ENCODE peak calls at places on chromosomes 16 and 17, in four cellular contexts. I is HepG2, F is IMR-90, Y is GM12878. M is an unnamed sample.
A peak's percentile ranks its signal among the peaks of the same experiment; 100 is the strongest.

GRCh38 chr16:85231959-85232358 is 119.7 kb upstream of the CIBAR2 start:
- DNase-seq in I (no peak), F (no peak), Y (no peak), M (no peak)

GRCh38 chr17:18161226-18162094 is 22.2 kb upstream of the ALKBH5 start:
- DNase-seq in I (no peak), F (peak; percentile 27), Y (peak; percentile 37), M (no peak)

GRCh38 chr16:87132361-87133014 is 184.7 kb downstream of the C16orf95 start:
- DNase-seq in I (peak; percentile 73), F (peak; percentile 60), Y (no peak), M (no peak)

GRCh38 chr17:20702692-20703091 is 123.2 kb downstream of the CDRT15L2 start:
- DNase-seq in I (no peak), F (no peak), Y (no peak), M (no peak)

GRCh38 chr16:23729503-23730424 is 16.7 kb upstream of the ERN2 start:
- DNase-seq in I (peak; percentile 51), F (peak; percentile 48), Y (no peak), M (peak; percentile 79)

GRCh38 chr17:64608571-64608981 is 53.5 kb downstream of the SMURF2 start:
- DNase-seq in I (no peak), F (peak; percentile 58), Y (no peak), M (no peak)

GRCh38 chr17:14078027-14078426 is 8.7 kb downstream of the COX10 start:
- DNase-seq in I (no peak), F (no peak), Y (no peak), M (no peak)

GRCh38 chr16:88442435-88442810 is 10.7 kb upstream of the ZFPM1 start:
- DNase-seq in I (no peak), F (no peak), Y (no peak), M (no peak)

GRCh38 chr16:55021595-55022475 is 91.2 kb downstream of the IRX5 start:
- DNase-seq in I (peak; percentile 23), F (no peak), Y (no peak), M (peak; percentile 77)

GRCh38 chr17:45775148-45775547 is 9.0 kb upstream of the CRHR1 start:
- DNase-seq in I (no peak), F (no peak), Y (no peak), M (no peak)

GRCh38 chr17:5282639-5283217 is 644 bp downstream of the RABEP1 start:
- DNase-seq in I (no peak), F (no peak), Y (no peak), M (peak; percentile 27)

GRCh38 chr16:66369055-66369592 is 2.6 kb downstream of the CDH5 start:
- DNase-seq in I (no peak), F (no peak), Y (no peak), M (no peak)

GRCh38 chr17:35715416-35715815 is 16.0 kb upstream of the RASL10B start:
- DNase-seq in I (no peak), F (no peak), Y (no peak), M (no peak)

GRCh38 chr17:42005128-42005527 is 12.1 kb downstream of the DNAJC7 start:
- DNase-seq in I (no peak), F (no peak), Y (no peak), M (no peak)

GRCh38 chr16:62135903-62136302 is 99.7 kb upstream of the CDH8 start:
- DNase-seq in I (no peak), F (no peak), Y (no peak), M (no peak)

GRCh38 chr17:55304171-55304859 is 39.6 kb downstream of the HLF start:
- DNase-seq in I (no peak), F (no peak), Y (no peak), M (no peak)

GRCh38 chr17:39225974-39226683 is 384 bp upstream of the STAC2 start:
- DNase-seq in I (no peak), F (peak; percentile 20), Y (no peak), M (peak; percentile 75)

GRCh38 chr17:65918921-65919546 is 272.9 kb downstream of the CEP112 start:
- DNase-seq in I (peak; percentile 30), F (no peak), Y (no peak), M (no peak)

GRCh38 chr16:9075299-9076071 is 16.0 kb upstream of the HAPSTR1 start:
- DNase-seq in I (no peak), F (no peak), Y (no peak), M (no peak)

GRCh38 chr16:3460121-3460520 is 16.6 kb downstream of the NAA60 start:
- DNase-seq in I (no peak), F (no peak), Y (no peak), M (no peak)

GRCh38 chr16:70267516-70267915 is 15.8 kb upstream of the EXOSC6 start:
- DNase-seq in I (peak; percentile 72), F (peak; percentile 55), Y (no peak), M (peak; percentile 62)

GRCh38 chr16:48123104-48123788 is 32.5 kb downstream of the ABCC12 start:
- DNase-seq in I (peak; percentile 32), F (peak; percentile 100), Y (no peak), M (peak; percentile 73)

GRCh38 chr16:81551141-81551808 is 106.7 kb downstream of the CMIP start:
- DNase-seq in I (no peak), F (peak; percentile 70), Y (peak; percentile 9), M (peak; percentile 60)

GRCh38 chr17:69448431-69449102 is 34.1 kb downstream of the MAP2K6 start:
- DNase-seq in I (no peak), F (no peak), Y (no peak), M (no peak)

GRCh38 chr17:44587339-44587738 is 30.1 kb downstream of the FZD2 start:
- DNase-seq in I (peak; percentile 43), F (peak; percentile 91), Y (no peak), M (peak; percentile 54)

GRCh38 chr16:14240216-14240843 is 169.2 kb downstream of the MRTFB start:
- DNase-seq in I (peak; percentile 25), F (no peak), Y (no peak), M (no peak)
- TF ChIP-seq BHLHE40 in I (no peak), F (no peak), Y (no peak), M (no peak)

GRCh38 chr16:895371-895770 is 75.4 kb downstream of the LMF1 start:
- DNase-seq in I (no peak), F (no peak), Y (no peak), M (no peak)

GRCh38 chr16:894136-894535 is 76.6 kb downstream of the LMF1 start:
- DNase-seq in I (no peak), F (no peak), Y (no peak), M (no peak)

GRCh38 chr16:893360-893759 is 77.4 kb downstream of the LMF1 start:
- DNase-seq in I (no peak), F (no peak), Y (no peak), M (no peak)

GRCh38 chr16:896261-897199 is 74.3 kb downstream of the LMF1 start:
- DNase-seq in I (no peak), F (no peak), Y (no peak), M (no peak)

DNA sequence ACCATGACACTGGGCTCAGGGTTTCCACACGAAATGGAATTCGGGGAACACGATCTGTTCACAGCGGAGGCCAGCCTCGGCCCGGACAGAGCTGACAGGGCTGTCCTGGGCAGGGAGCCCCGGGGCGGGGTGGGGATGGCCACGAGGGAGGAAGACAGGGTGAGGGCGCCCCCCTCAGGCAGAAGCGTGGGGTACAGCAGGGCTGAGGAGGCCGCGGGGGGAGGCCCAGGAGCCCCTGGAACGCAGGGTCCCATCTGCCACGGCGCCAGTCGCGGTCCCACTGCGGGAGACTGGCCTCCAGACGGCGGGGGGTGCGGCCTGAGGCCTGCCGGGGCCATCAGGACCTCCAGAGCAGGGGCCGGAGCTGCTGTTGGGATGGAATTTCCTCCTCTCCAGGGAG is 75.9 kb downstream of the LMF1 start:
- DNase-seq in I (no peak), F (no peak), Y (no peak), M (peak; percentile 72)
- H3K27me3 ChIP-seq in I (no peaks in the 10 kb centered on the region), F (no peaks in the 10 kb centered on the region), Y (no peaks in the 10 kb centered on the region), M (peaks cover 94% of the 10 kb centered on the region)

GRCh38 chr17:1792495-1793446 is 30.9 kb downstream of the SERPINF1 start:
- DNase-seq in I (no peak), F (no peak), Y (no peak), M (no peak)

GRCh38 chr17:1800240-1800639 is 29.5 kb downstream of the SMYD4 start:
- DNase-seq in I (no peak), F (no peak), Y (no peak), M (no peak)

GRCh38 chr17:1793447-1793806 is 31.6 kb downstream of the SERPINF1 start:
- DNase-seq in I (no peak), F (peak; percentile 16), Y (no peak), M (peak; percentile 47)

GRCh38 chr17:1796800-1797199 is 32.9 kb downstream of the SMYD4 start:
- DNase-seq in I (no peak), F (no peak), Y (no peak), M (no peak)

DNA sequence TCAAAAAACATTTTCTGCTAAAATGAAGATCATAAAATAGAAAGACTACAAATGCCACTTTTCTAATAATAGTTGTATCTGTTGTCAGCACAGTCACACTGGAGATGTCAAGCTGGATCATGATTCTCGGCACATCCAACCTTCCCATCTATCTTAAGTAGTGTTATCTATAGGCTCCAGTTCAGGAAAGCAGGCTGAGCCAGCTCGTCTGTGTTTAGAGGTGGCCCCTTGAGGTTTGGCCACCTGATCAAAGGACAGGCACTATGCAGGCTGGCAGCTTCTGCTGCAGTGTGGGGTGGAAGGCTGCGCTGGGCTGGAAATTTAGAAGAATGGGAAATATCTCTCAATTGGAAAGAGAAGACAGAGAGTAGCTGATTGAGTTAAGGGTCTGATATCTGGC is 32.4 kb downstream of the SMYD4 start:
- DNase-seq in I (no peak), F (no peak), Y (no peak), M (peak; percentile 23)
- TF ChIP-seq BHLHE40 in I (no peak), F (no peak), Y (no peak), M (no peak)

GRCh38 chr17:48995332-48995870 is 1.8 kb upstream of the IGF2BP1 start:
- DNase-seq in I (no peak), F (no peak), Y (no peak), M (peak; percentile 62)
- H3K27me3 ChIP-seq in I (no peaks in the 10 kb centered on the region), F (peaks cover 28% of the 10 kb centered on the region), Y (peaks cover 23% of the 10 kb centered on the region), M (no peaks in the 10 kb centered on the region)

GRCh38 chr17:74671031-74671771 is 41.5 kb downstream of the CD300LF start:
- DNase-seq in I (peak; percentile 67), F (peak; percentile 58), Y (no peak), M (peak; percentile 64)
- TF ChIP-seq BHLHE40 in I (peak; percentile 51), F (no peak), Y (no peak), M (no peak)

GRCh38 chr17:79399610-79400144 is 211.2 kb downstream of the RBFOX3 start:
- DNase-seq in I (no peak), F (no peak), Y (no peak), M (no peak)
- H3K27me3 ChIP-seq in I (peaks cover 27% of the 10 kb centered on the region), F (peaks cover 32% of the 10 kb centered on the region), Y (peaks cover 4% of the 10 kb centered on the region), M (peaks cover 18% of the 10 kb centered on the region)

DNA sequence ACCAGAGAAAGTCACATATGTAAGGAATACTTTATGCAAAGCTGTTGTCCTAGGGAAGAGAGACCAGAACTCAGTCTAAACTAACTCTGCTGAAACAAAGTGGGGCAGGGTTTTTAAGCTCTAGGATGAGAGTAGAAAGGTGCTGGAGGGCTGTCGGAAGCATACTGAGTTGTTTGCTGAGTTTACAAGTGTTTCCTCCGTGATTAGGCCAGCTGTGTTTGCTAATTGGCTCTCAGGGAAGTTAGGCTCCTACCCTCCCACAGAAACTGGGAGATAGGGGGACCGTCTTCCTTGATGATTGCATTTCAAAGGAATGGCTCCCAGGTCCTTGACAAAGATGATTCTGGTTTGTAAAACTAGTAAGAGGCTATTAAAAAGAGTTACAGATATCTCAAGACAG is 24.4 kb upstream of the CRYM start:
- DNase-seq in I (no peak), F (peak; percentile 3), Y (no peak), M (no peak)
- TF ChIP-seq BHLHE40 in I (no peak), F (no peak), Y (no peak), M (no peak)